ENCODE peak calls at places on chromosomes 2 and 18, in six cellular contexts. E is NCI-H1436, D is endothelial cell, T is T-helper 1 cell, Z is fibroblast of gingiva, M is GM23248. I is an unnamed sample.

GRCh38 chr2:241720560-241720959 is 13.9 kb upstream of the D2HGDH start:
- DNase-seq in E (no peak), D (no peak), T (no peak), Z (no peak), M (no peak), I (no peak)

GRCh38 chr18:3889121-3889520 is 439.1 kb downstream of the TGIF1 start:
- DNase-seq in E (no peak), D (no peak), T (no peak), Z (no peak), M (peak; percentile 40), I (no peak)

GRCh38 chr18:50307738-50308470 is 20.4 kb upstream of the CXXC1 start:
- DNase-seq in E (peak; percentile 88), D (peak; percentile 75), T (peak; percentile 75), Z (peak; percentile 89), M (peak; percentile 96), I (peak; percentile 87)

GRCh38 chr2:140186201-140186775 is 1406.1 kb upstream of the NXPH2 start:
- DNase-seq in E (no peak), D (no peak), T (no peak), Z (peak; percentile 12), M (no peak), I (no peak)

GRCh38 chr18:23585007-23585871 is 1.1 kb downstream of the NPC1 start:
- DNase-seq in E (peak; percentile 26), D (peak; percentile 4), T (no peak), Z (peak; percentile 7), M (peak; percentile 61), I (peak; percentile 36)

GRCh38 chr2:120678251-120678650 is 57.4 kb upstream of the GLI2 start:
- DNase-seq in E (no peak), D (no peak), T (no peak), Z (peak; percentile 83), M (peak; percentile 86), I (no peak)

GRCh38 chr2:31812051-31812798 is 198.6 kb downstream of the MEMO1 start:
- DNase-seq in E (no peak), D (no peak), T (no peak), Z (no peak), M (peak; percentile 37), I (peak; percentile 21)

GRCh38 chr2:18536100-18536499 is 24.4 kb downstream of the RDH14 start:
- DNase-seq in E (no peak), D (no peak), T (no peak), Z (no peak), M (peak; percentile 75), I (no peak)

GRCh38 chr2:204687776-204688175 is 142.5 kb downstream of the PARD3B start:
- DNase-seq in E (no peak), D (no peak), T (no peak), Z (no peak), M (no peak), I (no peak)

GRCh38 chr18:2979027-2979570 is 33.8 kb downstream of the LPIN2 start:
- DNase-seq in E (no peak), D (no peak), T (no peak), Z (peak; percentile 64), M (peak; percentile 89), I (peak; percentile 59)

GRCh38 chr18:37565138-37565984 is at the start of gene CELF4:
- DNase-seq in E (peak; percentile 67), D (peak; percentile 33), T (no peak), Z (no peak), M (peak; percentile 41), I (peak; percentile 1)

GRCh38 chr2:103132536-103133217 is 370.8 kb downstream of the TMEM182 start:
- DNase-seq in E (no peak), D (no peak), T (no peak), Z (no peak), M (no peak), I (no peak)

GRCh38 chr18:67896471-67896870 is 380.0 kb upstream of the DSEL start:
- DNase-seq in E (no peak), D (no peak), T (no peak), Z (no peak), M (no peak), I (no peak)

GRCh38 chr2:150484461-150484931 is 3.0 kb downstream of the RND3 start:
- DNase-seq in E (no peak), D (no peak), T (no peak), Z (peak; percentile 37), M (peak; percentile 55), I (no peak)

GRCh38 chr2:113890253-113891235 is 655 bp downstream of the ACTR3 start:
- DNase-seq in E (no peak), D (peak; percentile 60), T (peak; percentile 61), Z (peak; percentile 64), M (peak; percentile 83), I (peak; percentile 66)

GRCh38 chr2:217890445-217890844 is 112.3 kb downstream of the TNS1 start:
- DNase-seq in E (no peak), D (peak; percentile 51), T (no peak), Z (peak; percentile 89), M (peak; percentile 93), I (peak; percentile 90)

GRCh38 chr2:181253438-181253837 is 203.7 kb upstream of the ITGA4 start:
- DNase-seq in E (no peak), D (no peak), T (no peak), Z (no peak), M (no peak), I (no peak)

GRCh38 chr2:54589340-54590215 is 133.5 kb downstream of the SPTBN1 start:
- DNase-seq in E (no peak), D (peak; percentile 54), T (no peak), Z (no peak), M (no peak), I (no peak)

GRCh38 chr2:105517814-105518705 is 119.2 kb upstream of the FHL2 start:
- DNase-seq in E (no peak), D (no peak), T (no peak), Z (peak; percentile 99), M (peak; percentile 45), I (peak; percentile 87)

GRCh38 chr2:150464270-150464669 is 23.2 kb downstream of the RND3 start:
- DNase-seq in E (no peak), D (no peak), T (no peak), Z (no peak), M (no peak), I (no peak)

GRCh38 chr2:128196026-128196822 is 105.2 kb downstream of the UGGT1 start:
- DNase-seq in E (no peak), D (no peak), T (no peak), Z (peak; percentile 9), M (no peak), I (no peak)

GRCh38 chr2:230909841-230910545 is 15.0 kb downstream of the GPR55 start:
- DNase-seq in E (no peak), D (no peak), T (no peak), Z (no peak), M (no peak), I (no peak)

GRCh38 chr2:70480468-70480867 is 73.2 kb downstream of the TGFA start:
- DNase-seq in E (no peak), D (no peak), T (no peak), Z (no peak), M (no peak), I (no peak)

GRCh38 chr2:13193900-13194299 is 477.2 kb downstream of the TRIB2 start:
- DNase-seq in E (peak; percentile 4), D (peak; percentile 7), T (no peak), Z (no peak), M (peak; percentile 54), I (peak; percentile 18)

GRCh38 chr2:181570059-181570458 is 86.8 kb downstream of the CERKL start:
- DNase-seq in E (no peak), D (no peak), T (no peak), Z (no peak), M (no peak), I (no peak)

GRCh38 chr2:61210332-61210981 is 48.5 kb downstream of the C2orf74 start:
- DNase-seq in E (no peak), D (no peak), T (no peak), Z (peak; percentile 73), M (peak; percentile 86), I (peak; percentile 80)

GRCh38 chr2:224286923-224287322 is 115.0 kb downstream of the FAM124B start:
- DNase-seq in E (no peak), D (no peak), T (no peak), Z (no peak), M (peak; percentile 25), I (no peak)

GRCh38 chr18:79814373-79814772 is 16.6 kb downstream of the KCNG2 start:
- DNase-seq in E (no peak), D (no peak), T (no peak), Z (no peak), M (no peak), I (no peak)

GRCh38 chr18:68839701-68840100 is 41.8 kb downstream of the CCDC102B start:
- DNase-seq in E (no peak), D (no peak), T (no peak), Z (no peak), M (peak; percentile 54), I (no peak)

GRCh38 chr2:126832038-126832437 is 66.7 kb upstream of the TEX51 start:
- DNase-seq in E (no peak), D (no peak), T (no peak), Z (no peak), M (no peak), I (no peak)

GRCh38 chr2:167640096-167640495 is 607.3 kb downstream of the STK39 start:
- DNase-seq in E (no peak), D (no peak), T (no peak), Z (no peak), M (no peak), I (no peak)

I was measured in LHCN-M2.